ENCODE peak calls at places on chromosomes 16 and 17, in four cellular contexts. A is CD4-positive, alpha-beta T cell; Y is aorta; U is tibial nerve. Z is an unnamed sample.
A peak's percentile ranks its signal among the peaks of the same experiment; 100 is the strongest.

GRCh38 chr17:5705081-5705875 is 121.0 kb upstream of the NLRP1 start:
- DNase-seq in A (no peak), Y (no peak), U (no peak), Z (no peak)

GRCh38 chr17:37133131-37133530 is 184.4 kb downstream of the AATF start:
- DNase-seq in A (no peak), Y (no peak), U (no peak), Z (no peak)

GRCh38 chr16:75218256-75219076 is at the start of gene CTRB1:
- DNase-seq in A (no peak), Y (no peak), U (no peak), Z (peak; percentile 38)

GRCh38 chr17:74116087-74116717 is 87.3 kb upstream of the RPL38 start:
- DNase-seq in A (no peak), Y (no peak), U (no peak), Z (no peak)

GRCh38 chr16:70694088-70694487 is 8.2 kb upstream of the MTSS2 start:
- DNase-seq in A (no peak), Y (no peak), U (no peak), Z (no peak)

GRCh38 chr16:82738699-82739098 is 111.9 kb downstream of the CDH13 start:
- DNase-seq in A (no peak), Y (no peak), U (no peak), Z (no peak)

GRCh38 chr17:44967026-44967906 is 837 bp downstream of the C1QL1 start:
- DNase-seq in A (no peak), Y (no peak), U (no peak), Z (no peak)

GRCh38 chr16:20568404-20568803 is 7.8 kb downstream of the ACSM2B start:
- DNase-seq in A (no peak), Y (no peak), U (no peak), Z (no peak)

GRCh38 chr16:86578056-86578455 is 293 bp upstream of the FOXL1 start:
- DNase-seq in A (no peak), Y (no peak), U (no peak), Z (no peak)

GRCh38 chr16:1781758-1782407 is 488 bp downstream of the SPSB3 start:
- DNase-seq in A (peak; percentile 28), Y (peak; percentile 64), U (no peak), Z (no peak)

GRCh38 chr17:32926183-32926582 is 1.8 kb upstream of the TMEM98 start:
- DNase-seq in A (no peak), Y (no peak), U (no peak), Z (no peak)

GRCh38 chr16:89700649-89701424 is 668 bp downstream of the SPATA2L start:
- DNase-seq in A (peak; percentile 44), Y (peak; percentile 69), U (no peak), Z (no peak)

GRCh38 chr17:17043668-17044226 is 1.5 kb downstream of the MPRIP start:
- DNase-seq in A (no peak), Y (no peak), U (no peak), Z (no peak)

GRCh38 chr16:81551821-81552304 is 107.3 kb downstream of the CMIP start:
- DNase-seq in A (no peak), Y (peak; percentile 44), U (no peak), Z (no peak)

GRCh38 chr17:15262291-15263205 is 2.6 kb downstream of the PMP22 start:
- DNase-seq in A (no peak), Y (peak; percentile 96), U (peak; percentile 87), Z (peak; percentile 78)

GRCh38 chr17:78736526-78737079 is 45.5 kb downstream of the CYTH1 start:
- DNase-seq in A (peak; percentile 52), Y (peak; percentile 83), U (peak; percentile 49), Z (no peak)

GRCh38 chr17:44914698-44915271 is 515 bp downstream of the GFAP start:
- DNase-seq in A (no peak), Y (peak; percentile 33), U (no peak), Z (peak; percentile 54)

GRCh38 chr17:80881321-80881720 is 110.3 kb upstream of the CHMP6 start:
- DNase-seq in A (no peak), Y (no peak), U (no peak), Z (no peak)

DNA sequence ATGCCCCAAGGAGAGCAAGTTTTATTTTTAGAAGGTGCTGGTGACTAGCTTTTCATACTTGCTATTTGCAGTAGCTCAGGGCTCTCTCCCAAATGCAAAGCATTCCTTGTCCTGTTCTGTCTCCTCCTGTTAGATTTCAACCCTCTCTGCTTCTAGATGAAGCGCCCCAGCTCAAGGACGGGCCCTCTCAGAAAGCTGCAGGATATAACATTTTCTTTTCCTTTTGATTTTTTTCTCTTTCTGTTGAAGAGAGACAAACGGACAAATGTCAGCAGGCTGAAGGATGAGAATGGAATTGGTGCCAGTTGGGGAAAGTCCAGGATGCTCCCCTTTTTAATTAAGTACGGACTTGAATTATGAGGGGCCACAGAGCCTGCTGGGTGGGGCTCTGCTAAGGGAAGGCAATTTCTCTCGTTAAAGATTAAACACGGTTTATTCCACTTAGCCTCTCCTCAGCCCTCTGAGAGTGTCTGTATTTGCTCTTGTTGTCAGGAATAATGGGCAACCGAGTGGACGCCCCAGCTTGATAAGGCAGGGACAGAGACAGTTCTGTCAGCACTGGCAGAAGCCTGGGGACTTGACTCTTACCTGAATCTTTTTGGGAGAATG is 6.2 kb upstream of the ETV4 start:
- DNase-seq in A (no peak), Y (no peak), U (no peak), Z (no peak)
- H3K27ac ChIP-seq in A (no peak overlapping the region), Y (no peak overlapping the region), U (no peak overlapping the region), Z (no peak overlapping the region)

DNA sequence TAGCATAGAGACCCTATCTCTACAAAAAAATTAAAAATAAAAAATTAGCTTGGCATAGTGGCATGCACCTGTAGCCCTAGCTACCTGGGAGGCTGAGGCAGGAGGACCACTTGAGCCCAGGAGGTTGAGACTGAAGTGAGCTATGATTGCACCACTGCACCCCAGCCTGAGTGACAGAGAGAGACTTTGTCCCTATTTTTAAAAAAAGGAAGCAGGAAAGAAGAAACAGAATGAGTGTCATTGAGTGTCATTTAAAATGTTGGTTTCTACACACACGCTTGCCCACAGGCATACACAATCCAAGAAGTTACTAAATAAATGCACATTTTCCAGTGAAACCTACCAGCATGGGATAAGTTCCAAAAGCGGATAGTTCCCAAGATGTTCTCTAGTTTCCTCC is 17.5 kb downstream of the MRPS23 start:
- DNase-seq in A (no peak), Y (no peak), U (no peak), Z (no peak)
- H3K27ac ChIP-seq in A (no peak overlapping the region), Y (no peak overlapping the region), U (peak overlapping the region; percentile 72), Z (no peak overlapping the region)

GRCh38 chr17:8146381-8147140 is 5.6 kb downstream of the PER1 start:
- DNase-seq in A (no peak), Y (no peak), U (no peak), Z (no peak)
- H3K27ac ChIP-seq in A (no peak overlapping the region), Y (peak overlapping the region; percentile 2), U (peak overlapping the region; percentile 100), Z (peak overlapping the region; percentile 37)

DNA sequence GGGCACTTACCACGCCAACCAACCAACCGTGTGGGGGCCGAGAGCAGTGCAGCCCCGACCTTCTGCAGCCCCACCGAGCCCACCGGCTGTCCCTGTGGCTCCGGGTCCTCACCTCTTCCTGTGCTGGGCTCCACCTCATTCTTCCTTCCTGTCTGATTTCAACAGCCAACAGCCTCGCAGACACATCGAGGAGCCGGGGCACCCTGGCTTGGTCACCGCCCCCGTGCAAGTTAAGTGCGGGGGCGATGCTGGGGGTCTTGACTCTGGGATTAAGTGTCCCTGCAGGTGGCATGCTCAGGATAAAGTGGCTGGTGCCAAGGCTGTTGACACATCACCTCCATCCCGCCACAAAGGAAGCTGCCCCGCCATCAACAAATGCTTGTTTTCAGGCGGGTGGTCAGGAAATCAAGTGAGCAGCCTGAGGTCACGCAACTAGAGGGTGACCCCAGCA is at the start of gene NLRC3:
- DNase-seq in A (peak; percentile 53), Y (no peak), U (no peak), Z (no peak)
- H3K27ac ChIP-seq in A (peak within 1 kb of the TSS; percentile 87), Y (no peak within 1 kb of the TSS), U (no peak within 1 kb of the TSS), Z (no peak within 1 kb of the TSS)

DNA sequence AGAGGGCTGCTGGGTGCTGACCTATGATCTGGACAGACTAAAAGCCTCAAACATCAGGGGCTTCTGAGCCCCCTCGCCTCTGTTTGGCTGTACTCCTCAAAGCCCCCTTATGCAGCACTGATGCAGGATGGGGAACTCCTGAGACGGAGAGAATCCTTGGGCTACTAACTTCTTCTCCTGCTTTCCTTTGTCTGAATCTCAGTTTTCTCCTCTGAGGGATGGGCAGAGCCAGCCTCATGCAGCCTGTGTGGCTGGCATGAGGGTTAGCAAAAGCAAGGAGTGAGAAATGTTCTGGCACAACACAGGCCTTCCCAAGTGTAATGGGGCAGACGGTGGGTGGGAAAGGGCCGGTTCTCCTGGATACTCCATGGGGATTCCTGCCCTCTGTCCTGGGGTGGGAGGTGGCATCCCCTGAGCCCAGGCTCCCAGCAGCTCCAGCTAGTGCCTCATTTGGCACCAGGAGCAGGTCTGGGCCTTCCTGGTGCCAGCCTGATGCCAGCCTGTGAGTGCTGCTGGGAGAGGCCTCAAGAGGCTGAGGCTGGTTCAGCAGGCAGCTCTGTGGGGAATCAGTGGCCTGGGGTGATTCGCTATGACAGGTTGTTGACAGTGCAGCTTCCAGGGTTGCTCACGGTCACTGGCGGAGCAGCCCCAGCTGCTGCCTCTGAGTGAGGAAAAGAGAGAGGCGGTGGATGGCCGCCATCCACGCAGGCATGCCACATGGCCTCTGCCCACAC is 4.0 kb upstream of the BRD7 start:
- DNase-seq in A (no peak), Y (peak; percentile 69), U (no peak), Z (no peak)
- H3K27ac ChIP-seq in A (no peak overlapping the region), Y (peak overlapping the region; percentile 12), U (peak overlapping the region; percentile 80), Z (no peak overlapping the region)

GRCh38 chr16:29306953-29307597 is 99.4 kb downstream of the NPIPB11 start:
- DNase-seq in A (no peak), Y (no peak), U (no peak), Z (no peak)
- H3K27ac ChIP-seq in A (no peak overlapping the region), Y (no peak overlapping the region), U (no peak overlapping the region), Z (no peak overlapping the region)